ENCODE peak calls at places on chromosomes 7 and 10, in four cellular contexts. C is CD4-positive, CD25-positive, alpha-beta regulatory T cell; A is stimulated activated CD8-positive, alpha-beta memory T cell treated with anti-CD3 and anti-CD28 coated beads, Interleukin-2, amount 100 ng/mL, for 1 hour; U is cardiac septum. M is an unnamed sample.

GRCh38 chr10:53140516-53140915 is 367.9 kb upstream of the MBL2 start:
- DNase-seq in U (no peak), C (no peak), A (no peak), M (no peak)

GRCh38 chr7:149414745-149415390 is 46.0 kb downstream of the ZNF777 start:
- DNase-seq in U (no peak), C (peak; percentile 49), A (peak; percentile 29), M (no peak)

GRCh38 chr7:107857541-107857912 is 33.5 kb upstream of the DLD start:
- DNase-seq in A (no peak), C (no peak), U (no peak), M (no peak)

GRCh38 chr10:70566515-70567290 is 35.8 kb downstream of the PRF1 start:
- DNase-seq in C (no peak), U (no peak), A (no peak), M (no peak)

GRCh38 chr10:132036153-132036886 is 29.4 kb upstream of the JAKMIP3 start:
- DNase-seq in A (no peak), C (no peak), U (no peak), M (no peak)

GRCh38 chr7:142496545-142496991 is 238.7 kb upstream of the PRSS58 start:
- DNase-seq in A (no peak), U (no peak), C (peak; percentile 52), M (peak; percentile 81)

GRCh38 chr10:5416981-5417380 is 4.6 kb downstream of the NET1 start:
- DNase-seq in C (no peak), U (no peak), A (no peak), M (no peak)

GRCh38 chr7:56009695-56010094 is 41.5 kb downstream of the PSPH start:
- DNase-seq in A (no peak), C (no peak), U (no peak), M (no peak)

GRCh38 chr7:35839860-35840854 is 39.3 kb downstream of the SEPTIN7 start:
- DNase-seq in U (no peak), C (no peak), A (no peak), M (no peak)

GRCh38 chr10:78337016-78337415 is 303.4 kb downstream of the RPS24 start:
- DNase-seq in U (peak; percentile 55), C (no peak), A (no peak), M (no peak)

GRCh38 chr7:136009488-136010079 is 32.4 kb upstream of the MTPN start:
- DNase-seq in C (peak; percentile 44), A (no peak), U (no peak), M (peak; percentile 39)

GRCh38 chr10:119734396-119735332 is 8.8 kb downstream of the INPP5F start:
- DNase-seq in U (no peak), A (no peak), C (peak; percentile 19), M (no peak)

M was measured in AML-193.